ENCODE peak calls at places on chromosomes 7 and 10, in seven cellular contexts. L is ACHN; B is stimulated activated CD8-positive, alpha-beta memory T cell treated with anti-CD3 and anti-CD28 coated beads, Interleukin-7, amount 100 ng/mL, for 1 hour; P is iPS-NIHi11; G is CD4-positive, CD25-positive, alpha-beta regulatory T cell; M is HFF-Myc; Y is psoas muscle. K is an unnamed sample.
A peak's percentile ranks its signal among the peaks of the same experiment; 100 is the strongest.

GRCh38 chr7:105439174-105439893 is 50.6 kb upstream of the SRPK2 start:
- DNase-seq in L (peak; percentile 87), B (no peak), P (peak; percentile 25), G (no peak), M (no peak), Y (no peak), K (no peak)

GRCh38 chr10:13983035-13983434 is 347.7 kb downstream of the FRMD4A start:
- DNase-seq in L (no peak), B (no peak), P (no peak), G (no peak), M (no peak), Y (no peak), K (no peak)

GRCh38 chr10:21751341-21752310 is 217.6 kb downstream of the MLLT10 start:
- DNase-seq in L (no peak), B (no peak), P (peak; percentile 41), G (no peak), M (no peak), Y (no peak), K (no peak)

GRCh38 chr10:80498833-80499671 is 38.6 kb upstream of the SH2D4B start:
- DNase-seq in L (peak; percentile 94), B (no peak), P (peak; percentile 58), G (peak; percentile 61), M (peak; percentile 82), Y (peak; percentile 96), K (peak; percentile 61)

GRCh38 chr10:37289833-37290464 is 164.6 kb downstream of the ANKRD30A start:
- DNase-seq in L (no peak), B (no peak), P (no peak), G (no peak), M (no peak), Y (no peak), K (no peak)

GRCh38 chr10:125165584-125166340 is 5.4 kb upstream of the CTBP2 start:
- DNase-seq in L (no peak), B (no peak), P (no peak), G (no peak), M (no peak), Y (no peak), K (no peak)

GRCh38 chr10:128072941-128073615 is 53.1 kb downstream of the MKI67 start:
- DNase-seq in L (no peak), B (no peak), P (no peak), G (no peak), M (no peak), Y (no peak), K (no peak)

GRCh38 chr10:88023676-88024075 is 160.3 kb downstream of the PTEN start:
- DNase-seq in L (no peak), B (no peak), P (no peak), G (no peak), M (no peak), Y (no peak), K (no peak)

GRCh38 chr10:130895172-130895571 is 416.3 kb downstream of the TCERG1L start:
- DNase-seq in L (no peak), B (no peak), P (no peak), G (no peak), M (no peak), Y (no peak), K (no peak)

GRCh38 chr7:157515342-157516041 is 178.7 kb downstream of the DNAJB6 start:
- DNase-seq in L (no peak), B (no peak), P (no peak), G (no peak), M (no peak), Y (peak; percentile 34), K (no peak)

GRCh38 chr7:12746211-12746610 is 58.8 kb downstream of the ARL4A start:
- DNase-seq in L (no peak), B (no peak), P (no peak), G (no peak), M (no peak), Y (no peak), K (no peak)

GRCh38 chr7:131517218-131517923 is 39.1 kb downstream of the PODXL start:
- DNase-seq in L (no peak), B (no peak), P (no peak), G (no peak), M (no peak), Y (no peak), K (no peak)

GRCh38 chr10:84540022-84540616 is 211.7 kb downstream of the CCSER2 start:
- DNase-seq in L (peak; percentile 83), B (no peak), P (no peak), G (no peak), M (peak; percentile 17), Y (no peak), K (no peak)

GRCh38 chr10:77319557-77319956 is 318.1 kb downstream of the KCNMA1 start:
- DNase-seq in L (no peak), B (no peak), P (no peak), G (no peak), M (peak; percentile 48), Y (no peak), K (no peak)

GRCh38 chr10:101902032-101902799 is 58.6 kb upstream of the KCNIP2 start:
- DNase-seq in L (no peak), B (no peak), P (peak; percentile 37), G (no peak), M (no peak), Y (no peak), K (no peak)

GRCh38 chr7:128887169-128888038 is 23.1 kb downstream of the KCP start:
- DNase-seq in L (no peak), B (no peak), P (no peak), G (no peak), M (no peak), Y (no peak), K (no peak)

GRCh38 chr10:114043532-114044250 is at the start of gene ADRB1:
- DNase-seq in L (peak; percentile 88), B (no peak), P (peak; percentile 88), G (peak; percentile 16), M (no peak), Y (peak; percentile 88), K (no peak)

GRCh38 chr7:46032936-46033335 is 111.9 kb upstream of the IGFBP3 start:
- DNase-seq in L (no peak), B (no peak), P (no peak), G (no peak), M (no peak), Y (no peak), K (no peak)

GRCh38 chr10:33832124-33832787 is 497.8 kb upstream of the NRP1 start:
- DNase-seq in L (no peak), B (no peak), P (no peak), G (no peak), M (no peak), Y (no peak), K (no peak)

GRCh38 chr10:62492012-62492869 is 118.1 kb downstream of the ZNF365 start:
- DNase-seq in L (peak; percentile 36), B (no peak), P (peak; percentile 47), G (peak; percentile 33), M (no peak), Y (no peak), K (peak; percentile 14)

GRCh38 chr7:41700044-41700471 is 2.8 kb downstream of the INHBA start:
- DNase-seq in L (no peak), B (no peak), P (no peak), G (no peak), M (no peak), Y (no peak), K (no peak)

GRCh38 chr7:81367335-81367801 is 402.5 kb downstream of the HGF start:
- DNase-seq in L (no peak), B (no peak), P (no peak), G (no peak), M (peak; percentile 26), Y (peak; percentile 49), K (no peak)

GRCh38 chr10:60907972-60908371 is 36.0 kb downstream of the RHOBTB1 start:
- DNase-seq in L (peak; percentile 28), B (no peak), P (no peak), G (no peak), M (no peak), Y (no peak), K (no peak)

GRCh38 chr10:12788277-12788676 is 213.2 kb downstream of the CCDC3 start:
- DNase-seq in L (no peak), B (no peak), P (no peak), G (no peak), M (no peak), Y (no peak), K (no peak)

GRCh38 chr7:128409435-128410091 is at the start of gene IMPDH1:
- DNase-seq in L (peak; percentile 82), B (peak; percentile 72), P (peak; percentile 98), G (peak; percentile 87), M (no peak), Y (peak; percentile 93), K (peak; percentile 73)

GRCh38 chr7:137976700-137977099 is 25.2 kb downstream of the CREB3L2 start:
- DNase-seq in L (no peak), B (no peak), P (no peak), G (no peak), M (no peak), Y (no peak), K (no peak)

GRCh38 chr10:126240483-126240882 is 147.8 kb downstream of the ADAM12 start:
- DNase-seq in L (no peak), B (no peak), P (no peak), G (no peak), M (no peak), Y (no peak), K (no peak)

GRCh38 chr7:20330797-20331230 is at the start of gene ITGB8:
- DNase-seq in L (peak; percentile 66), B (no peak), P (peak; percentile 47), G (peak; percentile 16), M (no peak), Y (peak; percentile 55), K (peak; percentile 5)

GRCh38 chr7:141976524-141977245 is 3.1 kb upstream of the TAS2R38 start:
- DNase-seq in L (no peak), B (no peak), P (no peak), G (no peak), M (no peak), Y (no peak), K (no peak)

GRCh38 chr7:76296743-76297740 is 5.4 kb upstream of the HSPB1 start:
- DNase-seq in L (no peak), B (no peak), P (no peak), G (no peak), M (no peak), Y (no peak), K (no peak)

GRCh38 chr7:30285067-30285530 is 702 bp downstream of the ZNRF2 start:
- DNase-seq in L (peak; percentile 59), B (no peak), P (peak; percentile 35), G (peak; percentile 40), M (no peak), Y (peak; percentile 69), K (peak; percentile 48)

GRCh38 chr10:18713077-18713476 is 53.8 kb downstream of the ARL5B start:
- DNase-seq in L (peak; percentile 56), B (no peak), P (no peak), G (no peak), M (no peak), Y (no peak), K (no peak)

GRCh38 chr10:60526024-60526585 is 136.4 kb upstream of the ANK3 start:
- DNase-seq in L (no peak), B (no peak), P (no peak), G (no peak), M (no peak), Y (no peak), K (no peak)